ENCODE peak calls at places on chromosomes 13 and 19, in eight cellular contexts. T is NT2/D1; H is psoas muscle; X is upper lobe of left lung; I is Peyer's patch; E is CD8-positive, alpha-beta T cell; R is H1; Q is tibial artery. C is an unnamed sample. For H3K36me3, the result is how much of the 10 kb centered on the place peaks cover.

GRCh38 chr19:55831846-55832245 is at the start of gene NLRP11:
- DNase-seq in T (no peak), H (no peak), X (no peak), I (no peak), E (no peak), R (no peak), Q (no peak), C (no peak)

GRCh38 chr13:33571618-33572017 is 246.3 kb upstream of the RFC3 start:
- DNase-seq in T (no peak), H (no peak), X (no peak), I (no peak), E (no peak), R (no peak), Q (no peak), C (no peak)

GRCh38 chr13:30145709-30146367 is 161.5 kb downstream of the KATNAL1 start:
- DNase-seq in T (no peak), H (no peak), X (no peak), I (no peak), E (no peak), R (no peak), Q (no peak), C (peak)

GRCh38 chr19:42529248-42529764 is 1.0 kb upstream of the CEACAM1 start:
- DNase-seq in T (no peak), H (peak), X (peak), I (peak), E (peak), R (peak), Q (no peak), C (peak)

GRCh38 chr19:15107056-15108010 is at the start of gene SYDE1:
- DNase-seq in T (peak), H (peak), X (peak), I (no peak), E (peak), R (no peak), Q (peak), C (no peak)

GRCh38 chr13:29934531-29935308 is 84.3 kb upstream of the UBL3 start:
- DNase-seq in T (no peak), H (no peak), X (no peak), I (no peak), E (no peak), R (no peak), Q (no peak), C (no peak)

GRCh38 chr13:90686438-90686837 is 661.0 kb upstream of the MIR17HG start:
- DNase-seq in T (no peak), H (no peak), X (no peak), I (no peak), E (no peak), R (no peak), Q (no peak), C (no peak)

GRCh38 chr19:7507884-7508283 is 8.0 kb upstream of the ZNF358 start:
- DNase-seq in T (peak), H (peak), X (peak), I (peak), E (no peak), R (peak), Q (peak), C (peak)

GRCh38 chr13:66402071-66402470 is 828.1 kb downstream of the PCDH9 start:
- DNase-seq in T (no peak), H (no peak), X (no peak), I (no peak), E (no peak), R (no peak), Q (no peak), C (no peak)

GRCh38 chr19:53881482-53882390 is at the start of gene PRKCG:
- DNase-seq in T (no peak), H (peak), X (peak), I (peak), E (peak), R (no peak), Q (no peak), C (peak)

GRCh38 chr13:96792188-96792587 is 202.1 kb downstream of the OXGR1 start:
- DNase-seq in T (no peak), H (no peak), X (no peak), I (no peak), E (no peak), R (no peak), Q (no peak), C (no peak)

GRCh38 chr13:53921473-53921872 is 892.9 kb downstream of the OLFM4 start:
- DNase-seq in T (no peak), H (peak), X (peak), I (no peak), E (no peak), R (no peak), Q (no peak), C (no peak)

GRCh38 chr13:98535501-98536357 is 41.2 kb downstream of the STK24 start:
- DNase-seq in T (no peak), H (no peak), X (no peak), I (no peak), E (no peak), R (no peak), Q (no peak), C (no peak)

GRCh38 chr13:54232700-54233099 is 1204.1 kb downstream of the OLFM4 start:
- DNase-seq in T (no peak), H (no peak), X (no peak), I (no peak), E (no peak), R (no peak), Q (no peak), C (no peak)

GRCh38 chr13:89454736-89455135 is 1783.6 kb downstream of the SLITRK5 start:
- DNase-seq in T (no peak), H (no peak), X (no peak), I (no peak), E (no peak), R (no peak), Q (no peak), C (no peak)
- H3K4me3 ChIP-seq in T (no peak), H (no peak), X (no peak), I (no peak), E (no peak), R (no peak), Q (no peak), C (no peak)

DNA sequence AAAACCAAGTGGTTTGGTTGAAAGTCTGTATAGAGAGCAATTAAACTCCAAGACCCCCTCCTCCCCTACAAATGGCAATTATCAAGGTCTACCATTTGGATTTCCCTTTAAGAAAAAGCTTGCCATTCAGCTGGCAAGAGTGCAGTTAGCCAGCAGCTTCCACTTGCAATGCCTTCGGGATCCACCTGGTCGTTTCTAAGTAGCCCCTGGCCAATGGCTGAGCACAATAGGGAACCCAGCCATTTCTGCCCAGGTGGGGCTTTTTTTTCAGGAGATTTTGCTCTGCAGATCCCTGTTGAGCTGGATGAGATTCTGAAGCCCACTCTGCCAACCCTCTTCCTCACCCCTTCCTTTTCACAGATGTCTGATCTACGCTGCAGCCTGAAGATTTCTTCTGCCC is 26.3 kb downstream of the TGDS start:
- DNase-seq in T (no peak), H (no peak), X (no peak), I (no peak), E (no peak), R (no peak), Q (no peak), C (no peak)
- H3K36me3 ChIP-seq in T (half or more), H (half or more), X (under half), I (under half), E (under half), R (under half), Q (half or more), C (under half)

GRCh38 chr19:29708553-29709439 is 6.3 kb downstream of the C19orf12 start:
- DNase-seq in T (no peak), H (peak), X (no peak), I (no peak), E (no peak), R (no peak), Q (no peak), C (no peak)

GRCh38 chr19:29714953-29715694 is at the start of gene C19orf12:
- DNase-seq in T (no peak), H (peak), X (peak), I (peak), E (peak), R (no peak), Q (peak), C (peak)

GRCh38 chr19:29714371-29714952 is 599 bp downstream of the C19orf12 start:
- DNase-seq in T (no peak), H (no peak), X (no peak), I (peak), E (peak), R (no peak), Q (no peak), C (no peak)

GRCh38 chr19:29712744-29713516 is 2.1 kb downstream of the C19orf12 start:
- DNase-seq in T (no peak), H (no peak), X (no peak), I (no peak), E (no peak), R (no peak), Q (no peak), C (no peak)

DNA sequence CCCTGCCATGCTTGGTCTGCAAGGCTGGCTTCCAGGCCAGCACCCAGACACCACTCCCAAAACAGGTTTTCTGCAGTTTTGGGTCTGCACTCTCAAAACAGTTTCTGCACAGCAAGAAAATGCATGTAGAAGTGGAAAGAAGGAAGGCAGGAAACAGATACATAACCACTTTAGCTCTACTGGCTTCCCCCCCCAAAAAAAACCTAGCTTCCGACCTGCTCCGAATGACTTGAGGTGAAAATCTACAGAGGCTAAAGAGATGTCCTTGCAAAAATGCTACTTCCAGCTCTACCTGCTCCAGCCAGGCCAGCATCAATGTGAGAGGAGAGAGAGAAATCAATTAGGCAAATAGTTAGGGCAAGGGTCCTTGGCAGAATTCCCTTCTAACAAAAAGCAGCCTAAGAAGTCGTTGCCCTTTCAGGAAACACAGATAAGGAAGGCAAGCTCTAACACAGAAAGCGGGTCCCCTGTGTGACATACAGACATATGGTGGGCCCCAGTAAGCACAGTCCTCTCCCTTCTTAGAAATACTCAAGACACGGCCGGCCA is 3.4 kb downstream of the C19orf12 start:
- DNase-seq in T (no peak), H (no peak), X (no peak), I (no peak), E (no peak), R (no peak), Q (no peak), C (no peak)
- H3K4me3 ChIP-seq in T (no peak), H (no peak), X (no peak), I (no peak), E (peak), R (no peak), Q (no peak), C (no peak)

GRCh38 chr19:5078666-5079409 is 109.9 kb downstream of the KDM4B start:
- DNase-seq in T (no peak), H (no peak), X (peak), I (no peak), E (no peak), R (no peak), Q (no peak), C (no peak)
- H3K36me3 ChIP-seq in T (half or more), H (half or more), X (half or more), I (under half), E (under half), R (under half), Q (half or more), C (under half)

GRCh38 chr13:28052945-28053344 is 47.4 kb downstream of the FLT3 start:
- DNase-seq in T (no peak), H (no peak), X (no peak), I (no peak), E (no peak), R (no peak), Q (no peak), C (no peak)

GRCh38 chr13:28047784-28048388 is 52.5 kb downstream of the FLT3 start:
- DNase-seq in T (no peak), H (no peak), X (no peak), I (no peak), E (no peak), R (no peak), Q (no peak), C (peak)

GRCh38 chr13:28049215-28049614 is 51.2 kb downstream of the FLT3 start:
- DNase-seq in T (no peak), H (no peak), X (no peak), I (no peak), E (no peak), R (no peak), Q (no peak), C (no peak)

GRCh38 chr13:28048768-28049167 is 51.6 kb downstream of the FLT3 start:
- DNase-seq in T (no peak), H (no peak), X (no peak), I (no peak), E (no peak), R (no peak), Q (no peak), C (no peak)

GRCh38 chr13:28049880-28050871 is 50.2 kb downstream of the FLT3 start:
- DNase-seq in T (peak), H (no peak), X (no peak), I (no peak), E (no peak), R (peak), Q (no peak), C (no peak)
- H3K4me3 ChIP-seq in T (no peak), H (no peak), X (no peak), I (no peak), E (no peak), R (peak), Q (no peak), C (no peak)

GRCh38 chr19:5667751-5668271 is 12.5 kb downstream of the MICOS13 start:
- DNase-seq in T (peak), H (no peak), X (peak), I (no peak), E (no peak), R (peak), Q (no peak), C (no peak)
- H3K36me3 ChIP-seq in T (half or more), H (half or more), X (half or more), I (under half), E (half or more), R (half or more), Q (half or more), C (under half)

GRCh38 chr19:38003427-38004099 is 96.6 kb downstream of the SIPA1L3 start:
- DNase-seq in T (no peak), H (peak), X (no peak), I (peak), E (no peak), R (no peak), Q (peak), C (peak)
- H3K4me3 ChIP-seq in T (peak), H (peak), X (no peak), I (peak), E (no peak), R (peak), Q (peak), C (peak)

GRCh38 chr19:36067681-36068080 is 13.0 kb downstream of the WDR62 start:
- DNase-seq in T (no peak), H (no peak), X (peak), I (no peak), E (no peak), R (no peak), Q (no peak), C (no peak)

GRCh38 chr19:36060430-36060829 is 5.7 kb downstream of the WDR62 start:
- DNase-seq in T (no peak), H (peak), X (no peak), I (no peak), E (no peak), R (no peak), Q (no peak), C (no peak)

GRCh38 chr19:36061367-36061766 is 6.7 kb downstream of the WDR62 start:
- DNase-seq in T (no peak), H (no peak), X (no peak), I (no peak), E (no peak), R (no peak), Q (no peak), C (no peak)

GRCh38 chr19:36059180-36059910 is 4.6 kb downstream of the WDR62 start:
- DNase-seq in T (no peak), H (no peak), X (no peak), I (no peak), E (no peak), R (no peak), Q (no peak), C (no peak)

GRCh38 chr19:36064829-36065228 is 10.1 kb downstream of the WDR62 start:
- DNase-seq in T (no peak), H (no peak), X (no peak), I (no peak), E (no peak), R (no peak), Q (no peak), C (no peak)
- H3K36me3 ChIP-seq in T (half or more), H (under half), X (under half), I (under half), E (under half), R (half or more), Q (under half), C (under half)

GRCh38 chr19:45882652-45883585 is 3.0 kb downstream of the IRF2BP1 start:
- DNase-seq in T (peak), H (peak), X (peak), I (peak), E (peak), R (no peak), Q (peak), C (peak)

GRCh38 chr19:45879971-45880370 is 6.0 kb downstream of the IRF2BP1 start:
- DNase-seq in T (no peak), H (no peak), X (no peak), I (no peak), E (no peak), R (no peak), Q (no peak), C (no peak)

GRCh38 chr19:45881909-45882528 is 3.9 kb downstream of the IRF2BP1 start:
- DNase-seq in T (no peak), H (no peak), X (no peak), I (no peak), E (no peak), R (no peak), Q (no peak), C (no peak)

GRCh38 chr19:45883586-45883880 is 2.4 kb downstream of the IRF2BP1 start:
- DNase-seq in T (no peak), H (no peak), X (no peak), I (no peak), E (no peak), R (no peak), Q (no peak), C (no peak)

DNA sequence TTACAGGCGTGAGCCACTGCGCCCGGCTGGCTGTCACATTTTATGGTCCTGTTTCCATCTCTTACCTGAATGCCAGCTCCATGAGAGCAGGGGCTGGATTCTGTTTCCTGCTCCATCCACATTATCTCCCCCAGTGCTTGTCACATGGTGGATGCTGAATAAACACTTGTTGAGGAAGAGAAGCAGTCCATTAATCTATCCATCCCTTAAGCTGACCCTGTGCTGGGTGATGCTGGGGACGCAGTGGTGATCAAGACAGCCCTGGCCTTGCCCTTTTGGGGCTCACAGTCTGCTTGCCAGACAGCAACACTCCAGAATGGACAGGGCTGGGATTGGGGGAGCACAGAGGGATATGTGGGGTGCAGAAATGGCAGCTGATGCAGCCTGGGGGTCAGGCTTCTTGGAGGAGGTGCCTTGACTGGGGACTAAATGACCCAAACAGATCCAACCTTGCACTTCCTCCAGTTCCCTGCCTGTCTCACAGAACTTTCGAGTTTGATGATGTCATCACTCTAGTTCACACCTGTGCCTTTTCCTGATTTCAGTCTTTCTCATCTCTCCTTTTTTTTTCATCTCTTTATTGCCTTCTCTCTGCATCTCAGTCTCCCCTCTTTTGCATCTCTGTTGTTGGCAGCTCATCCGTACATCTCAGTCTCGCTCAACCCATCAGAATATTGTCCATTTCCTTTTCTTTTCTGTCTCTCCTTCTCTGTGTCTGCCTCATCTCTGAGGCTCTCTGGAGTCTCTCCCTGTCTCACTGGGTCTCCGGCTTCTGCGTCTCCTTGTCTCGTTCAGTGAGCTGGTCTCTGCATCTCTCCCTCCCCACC is 4.6 kb downstream of the IRF2BP1 start:
- DNase-seq in T (no peak), H (no peak), X (no peak), I (no peak), E (no peak), R (no peak), Q (no peak), C (no peak)
- H3K4me3 ChIP-seq in T (no peak), H (no peak), X (no peak), I (no peak), E (no peak), R (peak), Q (no peak), C (no peak)

C was measured in GM06990.